ENCODE peak calls at places on chromosomes 6 and 20, in four cellular contexts. One of them, this sample, is unnamed. For H3K4me1, the result is how much of the 10 kb centered on the place peaks cover.

GRCh38 chr6:11023032-11023431 is 21.1 kb downstream of the ELOVL2 start:
- DNase-seq in heart right ventricle: no peak
- DNase-seq in mucosa of descending colon: no peak
- DNase-seq in GM23338: no peak
- DNase-seq in this sample: no peak

GRCh38 chr20:4160761-4161305 is 145.5 kb upstream of the RNF24 start:
- DNase-seq in heart right ventricle: peak
- DNase-seq in mucosa of descending colon: no peak
- DNase-seq in GM23338: peak
- DNase-seq in this sample: peak

GRCh38 chr6:138572200-138572875 is 73.0 kb upstream of the NHSL1 start:
- DNase-seq in heart right ventricle: peak
- DNase-seq in mucosa of descending colon: peak
- DNase-seq in GM23338: peak
- DNase-seq in this sample: no peak

GRCh38 chr6:1247894-1248293 is 64.0 kb upstream of the FOXQ1 start:
- DNase-seq in heart right ventricle: no peak
- DNase-seq in mucosa of descending colon: no peak
- DNase-seq in GM23338: no peak
- DNase-seq in this sample: no peak

GRCh38 chr20:47667531-47668312 is 117.6 kb downstream of the SULF2 start:
- DNase-seq in heart right ventricle: no peak
- DNase-seq in mucosa of descending colon: no peak
- DNase-seq in GM23338: no peak
- DNase-seq in this sample: no peak

GRCh38 chr6:16736856-16737255 is 24.4 kb downstream of the ATXN1 start:
- DNase-seq in heart right ventricle: no peak
- DNase-seq in mucosa of descending colon: no peak
- DNase-seq in GM23338: no peak
- DNase-seq in this sample: no peak

GRCh38 chr20:32902456-32903420 is 44.0 kb downstream of the EFCAB8 start:
- DNase-seq in heart right ventricle: peak
- DNase-seq in mucosa of descending colon: peak
- DNase-seq in GM23338: peak
- DNase-seq in this sample: no peak

GRCh38 chr6:37690964-37691735 is 6.5 kb downstream of the MDGA1 start:
- DNase-seq in heart right ventricle: no peak
- DNase-seq in mucosa of descending colon: no peak
- DNase-seq in GM23338: no peak
- DNase-seq in this sample: no peak

GRCh38 chr20:47016068-47016664 is 121.5 kb downstream of the EYA2 start:
- DNase-seq in heart right ventricle: no peak
- DNase-seq in mucosa of descending colon: no peak
- DNase-seq in GM23338: no peak
- DNase-seq in this sample: no peak

GRCh38 chr6:72182337-72183246 is 296.2 kb downstream of the RIMS1 start:
- DNase-seq in heart right ventricle: peak
- DNase-seq in mucosa of descending colon: peak
- DNase-seq in GM23338: peak
- DNase-seq in this sample: no peak

GRCh38 chr6:151254451-151255081 is 14.8 kb downstream of the AKAP12 start:
- DNase-seq in heart right ventricle: no peak
- DNase-seq in mucosa of descending colon: no peak
- DNase-seq in GM23338: peak
- DNase-seq in this sample: no peak

GRCh38 chr20:25249198-25249931 is 1.5 kb downstream of the PYGB start:
- DNase-seq in heart right ventricle: no peak
- DNase-seq in mucosa of descending colon: no peak
- DNase-seq in GM23338: no peak
- DNase-seq in this sample: peak

GRCh38 chr6:28880894-28881780 is 42.6 kb downstream of the TRIM27 start:
- DNase-seq in heart right ventricle: peak
- DNase-seq in mucosa of descending colon: no peak
- DNase-seq in GM23338: peak
- DNase-seq in this sample: no peak

GRCh38 chr20:62143976-62144825 is 632 bp downstream of the SS18L1 start:
- DNase-seq in heart right ventricle: peak
- DNase-seq in mucosa of descending colon: peak
- DNase-seq in GM23338: peak
- DNase-seq in this sample: no peak

GRCh38 chr6:28543671-28544131 is 18.0 kb downstream of the GPX5 start:
- DNase-seq in heart right ventricle: no peak
- DNase-seq in mucosa of descending colon: no peak
- DNase-seq in GM23338: peak
- DNase-seq in this sample: no peak

GRCh38 chr6:4496284-4496683 is 279.9 kb upstream of the CDYL start:
- DNase-seq in heart right ventricle: no peak
- DNase-seq in mucosa of descending colon: no peak
- DNase-seq in GM23338: no peak
- DNase-seq in this sample: no peak

GRCh38 chr6:1554881-1555569 is 54.7 kb upstream of the FOXC1 start:
- DNase-seq in heart right ventricle: peak
- DNase-seq in mucosa of descending colon: peak
- DNase-seq in GM23338: peak
- DNase-seq in this sample: no peak

GRCh38 chr6:137107767-137108105 is 63.0 kb upstream of the IL20RA start:
- DNase-seq in heart right ventricle: no peak
- DNase-seq in mucosa of descending colon: no peak
- DNase-seq in GM23338: no peak
- DNase-seq in this sample: no peak

GRCh38 chr6:32609391-32609730 is 19.7 kb upstream of the HLA-DRB1 start:
- DNase-seq in heart right ventricle: no peak
- DNase-seq in mucosa of descending colon: no peak
- DNase-seq in GM23338: no peak
- DNase-seq in this sample: no peak

GRCh38 chr6:32607988-32608298 is 18.3 kb upstream of the HLA-DRB1 start:
- DNase-seq in heart right ventricle: no peak
- DNase-seq in mucosa of descending colon: no peak
- DNase-seq in GM23338: no peak
- DNase-seq in this sample: no peak

GRCh38 chr6:32607263-32607987 is 17.8 kb upstream of the HLA-DRB1 start:
- DNase-seq in heart right ventricle: no peak
- DNase-seq in mucosa of descending colon: no peak
- DNase-seq in GM23338: no peak
- DNase-seq in this sample: no peak

GRCh38 chr6:32609731-32610640 is 20.3 kb upstream of the HLA-DRB1 start:
- DNase-seq in heart right ventricle: peak
- DNase-seq in mucosa of descending colon: no peak
- DNase-seq in GM23338: peak
- DNase-seq in this sample: no peak

GRCh38 chr6:32608374-32608773 is 18.7 kb upstream of the HLA-DRB1 start:
- DNase-seq in heart right ventricle: no peak
- DNase-seq in mucosa of descending colon: no peak
- DNase-seq in GM23338: no peak
- DNase-seq in this sample: no peak
- TF ChIP-seq CTCF in heart right ventricle: peak
- TF ChIP-seq CTCF in mucosa of descending colon: no peak
- TF ChIP-seq CTCF in GM23338: no peak
- TF ChIP-seq CTCF in this sample: no peak

DNA sequence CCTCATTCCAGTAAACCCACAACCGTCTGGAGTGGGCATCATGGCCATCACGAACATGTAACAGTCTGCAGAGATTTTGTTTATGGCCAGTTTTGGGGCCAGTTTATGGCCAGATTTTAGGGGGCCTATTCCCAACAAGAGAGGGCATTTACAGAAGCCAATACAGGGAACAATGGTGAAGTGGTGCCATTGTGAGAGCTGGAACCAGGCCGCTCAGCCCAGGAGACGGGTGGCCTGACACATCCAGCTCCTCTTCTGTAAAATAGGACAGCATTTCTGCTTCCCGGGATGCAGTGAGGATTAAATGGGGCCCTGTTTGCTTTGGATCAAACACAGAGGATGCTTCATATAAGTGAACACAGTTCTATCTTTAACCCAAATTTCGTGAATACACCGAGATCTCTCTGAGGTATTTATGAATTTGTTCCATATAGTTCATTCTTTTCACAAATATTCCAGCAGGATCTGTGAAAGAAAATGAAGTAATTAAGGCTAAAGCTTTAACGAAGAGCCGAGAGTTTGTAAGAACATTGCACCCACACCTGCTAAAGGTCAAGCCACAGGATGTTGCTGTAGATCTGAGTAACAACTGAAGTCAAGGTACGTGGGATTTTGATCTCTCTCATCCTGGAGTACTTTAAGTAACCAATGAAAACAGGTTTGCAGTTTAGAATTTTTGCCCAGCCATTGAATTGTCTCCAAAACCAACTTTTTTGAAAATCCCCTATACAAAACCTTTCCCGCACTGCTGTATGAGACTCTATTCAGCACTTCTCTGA is 14.5 kb upstream of the SIRPG start:
- DNase-seq in heart right ventricle: no peak
- DNase-seq in mucosa of descending colon: no peak
- DNase-seq in GM23338: no peak
- DNase-seq in this sample: no peak
- H3K4me1 ChIP-seq in heart right ventricle: under half
- H3K4me1 ChIP-seq in mucosa of descending colon: under half
- H3K4me1 ChIP-seq in GM23338: under half
- H3K4me1 ChIP-seq in this sample: under half

GRCh38 chr6:21666200-21666671 is 72.7 kb downstream of the SOX4 start:
- DNase-seq in heart right ventricle: peak
- DNase-seq in mucosa of descending colon: no peak
- DNase-seq in GM23338: peak
- DNase-seq in this sample: peak

GRCh38 chr6:21665436-21666199 is 72.1 kb downstream of the SOX4 start:
- DNase-seq in heart right ventricle: no peak
- DNase-seq in mucosa of descending colon: no peak
- DNase-seq in GM23338: peak
- DNase-seq in this sample: no peak

GRCh38 chr6:21666788-21667681 is 73.5 kb downstream of the SOX4 start:
- DNase-seq in heart right ventricle: no peak
- DNase-seq in mucosa of descending colon: no peak
- DNase-seq in GM23338: peak
- DNase-seq in this sample: no peak

GRCh38 chr6:21665101-21665435 is 71.5 kb downstream of the SOX4 start:
- DNase-seq in heart right ventricle: no peak
- DNase-seq in mucosa of descending colon: no peak
- DNase-seq in GM23338: no peak
- DNase-seq in this sample: no peak

DNA sequence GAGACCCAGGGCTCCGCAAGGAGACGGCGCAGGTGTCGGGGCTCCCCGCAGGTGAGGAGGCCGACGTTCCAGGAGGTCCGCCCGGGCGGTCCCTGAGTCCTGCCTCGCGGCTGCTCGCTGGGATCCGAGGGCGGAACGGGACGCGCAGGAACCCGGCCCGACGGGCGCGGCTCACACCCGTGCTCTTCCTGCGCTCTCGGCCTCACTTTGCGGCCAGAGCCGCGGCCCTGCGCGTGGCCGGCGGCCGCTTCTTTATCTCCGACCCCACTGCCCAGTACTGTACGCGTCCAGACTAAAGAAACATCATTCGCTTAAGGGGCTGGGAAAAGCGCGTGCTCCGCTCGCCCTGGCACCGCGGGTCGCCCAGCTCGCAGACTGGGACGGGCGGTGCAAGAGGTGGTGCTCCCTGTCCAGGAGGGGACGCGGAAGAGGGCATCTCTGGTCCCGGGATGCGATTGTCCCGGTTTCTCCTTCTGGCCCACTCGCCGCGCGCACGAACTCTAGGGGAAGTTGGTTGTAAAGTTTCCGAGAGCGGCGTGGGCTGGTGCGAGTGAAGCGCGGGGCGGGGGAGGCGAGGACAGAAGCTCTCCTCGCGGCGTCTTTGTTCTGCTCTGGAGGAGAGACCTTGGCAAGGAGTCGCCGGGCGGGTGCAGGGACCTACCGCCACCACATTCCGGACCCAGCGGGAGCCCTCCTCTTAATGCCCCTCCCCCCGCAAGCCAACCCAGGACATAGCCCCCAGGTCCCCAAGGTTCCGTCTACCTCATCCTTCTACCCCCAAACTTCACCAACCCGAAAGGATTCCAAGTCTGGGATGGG is 70.9 kb downstream of the SOX4 start:
- DNase-seq in heart right ventricle: peak
- DNase-seq in mucosa of descending colon: peak
- DNase-seq in GM23338: peak
- DNase-seq in this sample: no peak
- H3K4me3 ChIP-seq in heart right ventricle: peak
- H3K4me3 ChIP-seq in mucosa of descending colon: no peak
- H3K4me3 ChIP-seq in GM23338: peak
- H3K4me3 ChIP-seq in this sample: peak

GRCh38 chr6:79694623-79695311 is 63.6 kb downstream of the SH3BGRL2 start:
- DNase-seq in heart right ventricle: no peak
- DNase-seq in mucosa of descending colon: no peak
- DNase-seq in GM23338: peak
- DNase-seq in this sample: no peak
- TF ChIP-seq CTCF in heart right ventricle: no peak
- TF ChIP-seq CTCF in mucosa of descending colon: no peak
- TF ChIP-seq CTCF in GM23338: peak
- TF ChIP-seq CTCF in this sample: no peak

GRCh38 chr20:63885264-63886053 is 9.5 kb upstream of the DNAJC5 start:
- DNase-seq in heart right ventricle: no peak
- DNase-seq in mucosa of descending colon: no peak
- DNase-seq in GM23338: no peak
- DNase-seq in this sample: no peak

GRCh38 chr20:63886054-63886419 is 8.9 kb upstream of the DNAJC5 start:
- DNase-seq in heart right ventricle: no peak
- DNase-seq in mucosa of descending colon: no peak
- DNase-seq in GM23338: no peak
- DNase-seq in this sample: no peak

GRCh38 chr20:63884506-63885263 is 10.2 kb upstream of the DNAJC5 start:
- DNase-seq in heart right ventricle: peak
- DNase-seq in mucosa of descending colon: no peak
- DNase-seq in GM23338: no peak
- DNase-seq in this sample: no peak

GRCh38 chr20:63889241-63890200 is 5.4 kb upstream of the DNAJC5 start:
- DNase-seq in heart right ventricle: no peak
- DNase-seq in mucosa of descending colon: no peak
- DNase-seq in GM23338: no peak
- DNase-seq in this sample: no peak

DNA sequence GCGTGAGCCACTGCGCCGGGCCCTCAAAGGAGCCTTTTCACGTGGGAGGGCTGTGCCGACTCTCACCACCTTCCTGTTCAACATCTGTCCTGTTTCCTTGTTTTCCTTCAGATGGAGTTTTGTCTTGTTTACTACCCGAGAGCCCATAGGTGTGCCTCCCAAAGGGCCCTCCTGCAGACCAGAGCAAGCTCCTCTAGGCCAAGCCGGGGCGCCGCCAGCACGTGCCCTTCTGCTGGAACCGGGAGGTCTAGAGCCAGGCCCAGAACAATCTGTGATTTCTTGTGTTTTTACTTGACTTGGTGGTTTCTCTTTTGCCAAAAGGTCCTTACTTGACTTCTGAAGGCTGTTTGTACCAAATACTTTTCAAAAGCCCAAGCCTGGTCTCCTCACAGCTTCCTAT is 8.0 kb upstream of the DNAJC5 start:
- DNase-seq in heart right ventricle: no peak
- DNase-seq in mucosa of descending colon: no peak
- DNase-seq in GM23338: no peak
- DNase-seq in this sample: no peak
- H3K4me1 ChIP-seq in heart right ventricle: under half
- H3K4me1 ChIP-seq in mucosa of descending colon: under half
- H3K4me1 ChIP-seq in GM23338: under half
- H3K4me1 ChIP-seq in this sample: under half